ENCODE peak calls at places on chromosome 17, in eight cellular contexts. One of them, this sample, is unnamed.

GRCh38 chr17:57810740-57811632 is 38.9 kb downstream of the MRPS23 start:
- DNase-seq in ACHN: no peak
- DNase-seq in lower leg skin: peak
- DNase-seq in dorsolateral prefrontal cortex: no peak
- DNase-seq in hypothalamus: no peak
- DNase-seq in A673: peak
- DNase-seq in mucosa of descending colon: no peak
- DNase-seq in Caco-2: no peak
- DNase-seq in this sample: no peak

GRCh38 chr17:17140590-17140980 is 65.5 kb downstream of the PLD6 start:
- DNase-seq in mucosa of descending colon: no peak
- DNase-seq in dorsolateral prefrontal cortex: no peak
- DNase-seq in hypothalamus: no peak
- DNase-seq in ACHN: peak
- DNase-seq in lower leg skin: no peak
- DNase-seq in A673: no peak
- DNase-seq in Caco-2: no peak
- DNase-seq in this sample: no peak

GRCh38 chr17:63917646-63918045 is 993 bp downstream of the GH1 start:
- DNase-seq in A673: no peak
- DNase-seq in lower leg skin: no peak
- DNase-seq in Caco-2: no peak
- DNase-seq in dorsolateral prefrontal cortex: no peak
- DNase-seq in hypothalamus: no peak
- DNase-seq in ACHN: no peak
- DNase-seq in mucosa of descending colon: peak
- DNase-seq in this sample: no peak

GRCh38 chr17:74059471-74059870 is 144.0 kb upstream of the RPL38 start:
- DNase-seq in ACHN: no peak
- DNase-seq in dorsolateral prefrontal cortex: no peak
- DNase-seq in lower leg skin: no peak
- DNase-seq in hypothalamus: peak
- DNase-seq in mucosa of descending colon: no peak
- DNase-seq in A673: no peak
- DNase-seq in Caco-2: no peak
- DNase-seq in this sample: no peak

GRCh38 chr17:38922538-38923291 is 2.7 kb upstream of the LASP1NB start:
- DNase-seq in Caco-2: no peak
- DNase-seq in dorsolateral prefrontal cortex: no peak
- DNase-seq in mucosa of descending colon: no peak
- DNase-seq in lower leg skin: peak
- DNase-seq in hypothalamus: no peak
- DNase-seq in A673: peak
- DNase-seq in ACHN: peak
- DNase-seq in this sample: peak

GRCh38 chr17:68697850-68698313 is 96.7 kb upstream of the FAM20A start:
- DNase-seq in A673: no peak
- DNase-seq in hypothalamus: no peak
- DNase-seq in Caco-2: peak
- DNase-seq in lower leg skin: no peak
- DNase-seq in ACHN: no peak
- DNase-seq in mucosa of descending colon: no peak
- DNase-seq in dorsolateral prefrontal cortex: no peak
- DNase-seq in this sample: no peak

GRCh38 chr17:27257031-27257357 is 36.9 kb upstream of the WSB1 start:
- DNase-seq in dorsolateral prefrontal cortex: no peak
- DNase-seq in ACHN: no peak
- DNase-seq in A673: no peak
- DNase-seq in mucosa of descending colon: no peak
- DNase-seq in Caco-2: no peak
- DNase-seq in hypothalamus: no peak
- DNase-seq in lower leg skin: no peak
- DNase-seq in this sample: no peak

GRCh38 chr17:31649302-31649701 is 209.7 kb downstream of the COPRS start:
- DNase-seq in mucosa of descending colon: no peak
- DNase-seq in dorsolateral prefrontal cortex: no peak
- DNase-seq in A673: no peak
- DNase-seq in hypothalamus: no peak
- DNase-seq in ACHN: no peak
- DNase-seq in Caco-2: no peak
- DNase-seq in lower leg skin: peak
- DNase-seq in this sample: no peak

GRCh38 chr17:80424878-80425765 is 10.2 kb downstream of the ENDOV start:
- DNase-seq in A673: no peak
- DNase-seq in Caco-2: peak
- DNase-seq in mucosa of descending colon: peak
- DNase-seq in ACHN: no peak
- DNase-seq in lower leg skin: no peak
- DNase-seq in hypothalamus: no peak
- DNase-seq in dorsolateral prefrontal cortex: no peak
- DNase-seq in this sample: peak

GRCh38 chr17:31093866-31094599 is 744 bp upstream of the NF1 start:
- DNase-seq in dorsolateral prefrontal cortex: no peak
- DNase-seq in hypothalamus: no peak
- DNase-seq in A673: no peak
- DNase-seq in mucosa of descending colon: peak
- DNase-seq in lower leg skin: no peak
- DNase-seq in ACHN: no peak
- DNase-seq in Caco-2: no peak
- DNase-seq in this sample: no peak

GRCh38 chr17:47703191-47703591 is 9.2 kb downstream of the TBKBP1 start:
- DNase-seq in mucosa of descending colon: peak
- DNase-seq in hypothalamus: no peak
- DNase-seq in A673: no peak
- DNase-seq in lower leg skin: no peak
- DNase-seq in ACHN: no peak
- DNase-seq in dorsolateral prefrontal cortex: peak
- DNase-seq in Caco-2: no peak
- DNase-seq in this sample: no peak

GRCh38 chr17:55612691-55613141 is 101.5 kb upstream of the SMIM36 start:
- DNase-seq in Caco-2: no peak
- DNase-seq in A673: no peak
- DNase-seq in hypothalamus: no peak
- DNase-seq in dorsolateral prefrontal cortex: no peak
- DNase-seq in ACHN: no peak
- DNase-seq in lower leg skin: no peak
- DNase-seq in mucosa of descending colon: no peak
- DNase-seq in this sample: no peak

GRCh38 chr17:47603830-47604229 is 45.9 kb upstream of the KPNB1 start:
- DNase-seq in hypothalamus: no peak
- DNase-seq in A673: no peak
- DNase-seq in ACHN: no peak
- DNase-seq in lower leg skin: no peak
- DNase-seq in mucosa of descending colon: no peak
- DNase-seq in dorsolateral prefrontal cortex: no peak
- DNase-seq in Caco-2: no peak
- DNase-seq in this sample: no peak

GRCh38 chr17:50467855-50468119 is 893 bp downstream of the CHAD start:
- DNase-seq in hypothalamus: no peak
- DNase-seq in lower leg skin: no peak
- DNase-seq in dorsolateral prefrontal cortex: no peak
- DNase-seq in mucosa of descending colon: peak
- DNase-seq in A673: no peak
- DNase-seq in Caco-2: no peak
- DNase-seq in ACHN: no peak
- DNase-seq in this sample: no peak

GRCh38 chr17:79933863-79934652 is 94.8 kb upstream of the CBX4 start:
- DNase-seq in ACHN: peak
- DNase-seq in hypothalamus: peak
- DNase-seq in lower leg skin: no peak
- DNase-seq in Caco-2: no peak
- DNase-seq in A673: peak
- DNase-seq in mucosa of descending colon: no peak
- DNase-seq in dorsolateral prefrontal cortex: no peak
- DNase-seq in this sample: peak

This sample was measured in SK-MEL-5.